ENCODE peak calls at places on chromosomes 7 and 10, in six cellular contexts. One of them, this sample, is unnamed.
A peak's percentile ranks its signal among the peaks of the same experiment; 100 is the strongest.

GRCh38 chr7:143416565-143417149 is 8.0 kb upstream of the EPHA1 start:
- DNase-seq in amygdala: no peak
- DNase-seq in mesenteric fat pad: no peak
- DNase-seq in foreskin fibroblast: peak; percentile 81
- DNase-seq in stomach: no peak
- DNase-seq in hippocampal formation: peak; percentile 59
- DNase-seq in this sample: no peak

GRCh38 chr7:27096756-27097514 is 1.1 kb upstream of the HOXA1 start:
- DNase-seq in amygdala: no peak
- DNase-seq in mesenteric fat pad: no peak
- DNase-seq in foreskin fibroblast: peak; percentile 80
- DNase-seq in stomach: no peak
- DNase-seq in hippocampal formation: no peak
- DNase-seq in this sample: peak; percentile 25

GRCh38 chr7:111137296-111138195 is 46.6 kb downstream of the LRRN3 start:
- DNase-seq in amygdala: peak; percentile 0
- DNase-seq in mesenteric fat pad: no peak
- DNase-seq in foreskin fibroblast: peak; percentile 56
- DNase-seq in stomach: no peak
- DNase-seq in hippocampal formation: no peak
- DNase-seq in this sample: no peak

GRCh38 chr7:130899638-130900401 is 165.8 kb upstream of the KLF14 start:
- DNase-seq in amygdala: no peak
- DNase-seq in mesenteric fat pad: no peak
- DNase-seq in foreskin fibroblast: peak; percentile 53
- DNase-seq in stomach: peak; percentile 67
- DNase-seq in hippocampal formation: no peak
- DNase-seq in this sample: no peak

GRCh38 chr10:54284526-54285193 is 516.4 kb downstream of the PCDH15 start:
- DNase-seq in amygdala: no peak
- DNase-seq in mesenteric fat pad: no peak
- DNase-seq in foreskin fibroblast: no peak
- DNase-seq in stomach: no peak
- DNase-seq in hippocampal formation: no peak
- DNase-seq in this sample: no peak

GRCh38 chr10:111953949-111954348 is 229.6 kb downstream of the GPAM start:
- DNase-seq in amygdala: no peak
- DNase-seq in mesenteric fat pad: no peak
- DNase-seq in foreskin fibroblast: no peak
- DNase-seq in stomach: no peak
- DNase-seq in hippocampal formation: no peak
- DNase-seq in this sample: no peak

GRCh38 chr7:28075674-28076358 is 104.8 kb downstream of the JAZF1 start:
- DNase-seq in amygdala: no peak
- DNase-seq in mesenteric fat pad: no peak
- DNase-seq in foreskin fibroblast: no peak
- DNase-seq in stomach: no peak
- DNase-seq in hippocampal formation: no peak
- DNase-seq in this sample: no peak

GRCh38 chr7:69814421-69814962 is 216.2 kb downstream of the AUTS2 start:
- DNase-seq in amygdala: peak; percentile 79
- DNase-seq in mesenteric fat pad: no peak
- DNase-seq in foreskin fibroblast: peak; percentile 60
- DNase-seq in stomach: no peak
- DNase-seq in hippocampal formation: peak; percentile 82
- DNase-seq in this sample: peak; percentile 48

GRCh38 chr10:78457804-78458483 is 424.3 kb downstream of the RPS24 start:
- DNase-seq in amygdala: no peak
- DNase-seq in mesenteric fat pad: peak; percentile 60
- DNase-seq in foreskin fibroblast: peak; percentile 58
- DNase-seq in stomach: no peak
- DNase-seq in hippocampal formation: no peak
- DNase-seq in this sample: peak; percentile 38

GRCh38 chr10:16848562-16849154 is 31.4 kb upstream of the RSU1 start:
- DNase-seq in amygdala: no peak
- DNase-seq in mesenteric fat pad: no peak
- DNase-seq in foreskin fibroblast: no peak
- DNase-seq in stomach: no peak
- DNase-seq in hippocampal formation: no peak
- DNase-seq in this sample: no peak

GRCh38 chr7:6090738-6091505 is 59.7 kb downstream of the ANKRD61 start:
- DNase-seq in amygdala: no peak
- DNase-seq in mesenteric fat pad: no peak
- DNase-seq in foreskin fibroblast: no peak
- DNase-seq in stomach: no peak
- DNase-seq in hippocampal formation: no peak
- DNase-seq in this sample: no peak

GRCh38 chr7:91941450-91941849 is 788 bp downstream of the AKAP9 start:
- DNase-seq in amygdala: peak; percentile 22
- DNase-seq in mesenteric fat pad: no peak
- DNase-seq in foreskin fibroblast: peak; percentile 46
- DNase-seq in stomach: peak; percentile 46
- DNase-seq in hippocampal formation: no peak
- DNase-seq in this sample: no peak

GRCh38 chr7:19024261-19024660 is 93.2 kb downstream of the TWIST1 start:
- DNase-seq in amygdala: no peak
- DNase-seq in mesenteric fat pad: no peak
- DNase-seq in foreskin fibroblast: peak; percentile 58
- DNase-seq in stomach: no peak
- DNase-seq in hippocampal formation: no peak
- DNase-seq in this sample: peak; percentile 36

GRCh38 chr7:87220026-87220733 is 648 bp upstream of the TMEM243 start:
- DNase-seq in amygdala: peak; percentile 74
- DNase-seq in mesenteric fat pad: peak; percentile 94
- DNase-seq in foreskin fibroblast: peak; percentile 92
- DNase-seq in stomach: peak; percentile 87
- DNase-seq in hippocampal formation: peak; percentile 29
- DNase-seq in this sample: peak; percentile 43

GRCh38 chr10:78856421-78856820 is 212.3 kb upstream of the ZMIZ1 start:
- DNase-seq in amygdala: peak; percentile 81
- DNase-seq in mesenteric fat pad: no peak
- DNase-seq in foreskin fibroblast: no peak
- DNase-seq in stomach: peak; percentile 85
- DNase-seq in hippocampal formation: peak; percentile 84
- DNase-seq in this sample: no peak

GRCh38 chr7:76346097-76346496 is 12.7 kb downstream of the YWHAG start:
- DNase-seq in amygdala: no peak
- DNase-seq in mesenteric fat pad: no peak
- DNase-seq in foreskin fibroblast: no peak
- DNase-seq in stomach: peak; percentile 32
- DNase-seq in hippocampal formation: no peak
- DNase-seq in this sample: no peak

GRCh38 chr10:5570007-5570655 is 45.4 kb downstream of the CALML3 start:
- DNase-seq in amygdala: no peak
- DNase-seq in mesenteric fat pad: no peak
- DNase-seq in foreskin fibroblast: no peak
- DNase-seq in stomach: no peak
- DNase-seq in hippocampal formation: no peak
- DNase-seq in this sample: no peak

GRCh38 chr10:128485701-128486235 is 359.5 kb upstream of the MKI67 start:
- DNase-seq in amygdala: no peak
- DNase-seq in mesenteric fat pad: no peak
- DNase-seq in foreskin fibroblast: no peak
- DNase-seq in stomach: no peak
- DNase-seq in hippocampal formation: no peak
- DNase-seq in this sample: no peak

GRCh38 chr7:137980308-137980707 is 21.6 kb downstream of the CREB3L2 start:
- DNase-seq in amygdala: no peak
- DNase-seq in mesenteric fat pad: no peak
- DNase-seq in foreskin fibroblast: no peak
- DNase-seq in stomach: no peak
- DNase-seq in hippocampal formation: no peak
- DNase-seq in this sample: no peak

This sample was measured in GM04504.